ENCODE peak calls at places on chromosomes 4 and X, in five cellular contexts. J, E, T, M and K are unnamed samples.

GRCh38 chr4:185554243-185555126 is 19.2 kb upstream of the PDLIM3 start:
- DNase-seq in J (no peak), E (no peak), T (no peak), M (no peak), K (no peak)

GRCh38 chr4:2712261-2712842 is 43.8 kb downstream of the TNIP2 start:
- DNase-seq in J (no peak), E (peak), T (no peak), M (no peak), K (no peak)

GRCh38 chr4:2150076-2150475 is 90.9 kb downstream of the NAT8L start:
- DNase-seq in J (no peak), E (no peak), T (no peak), M (no peak), K (no peak)

GRCh38 chr4:109730294-109731051 is 603 bp upstream of the PLA2G12A start:
- DNase-seq in J (peak), E (peak), T (peak), M (peak), K (peak)

GRCh38 chrX:106144755-106145639 is 23.1 kb upstream of the PWWP3B start:
- DNase-seq in J (no peak), E (no peak), T (no peak), M (no peak), K (no peak)

GRCh38 chr4:74640111-74640903 is 154.0 kb downstream of the BTC start:
- DNase-seq in J (peak), E (no peak), T (no peak), M (no peak), K (no peak)

GRCh38 chrX:12814434-12814833 is 23.2 kb downstream of the PRPS2 start:
- DNase-seq in J (peak), E (peak), T (no peak), M (peak), K (no peak)

GRCh38 chr4:157791236-157791635 is 381.6 kb downstream of the GASK1B start:
- DNase-seq in J (no peak), E (no peak), T (no peak), M (no peak), K (no peak)

GRCh38 chr4:5883916-5884315 is 9.0 kb downstream of the CRMP1 start:
- DNase-seq in J (no peak), E (no peak), T (no peak), M (no peak), K (no peak)

GRCh38 chr4:53847935-53848334 is 216.5 kb downstream of the CHIC2 start:
- DNase-seq in J (no peak), E (no peak), T (no peak), M (peak), K (no peak)

GRCh38 chr4:56050584-56050983 is 101.8 kb downstream of the CEP135 start:
- DNase-seq in J (no peak), E (no peak), T (no peak), M (no peak), K (no peak)

GRCh38 chr4:6236816-6237390 is 32.7 kb upstream of the WFS1 start:
- DNase-seq in J (no peak), E (no peak), T (no peak), M (no peak), K (no peak)

GRCh38 chr4:54659213-54660144 is 1.7 kb downstream of the KIT start:
- DNase-seq in J (peak), E (peak), T (no peak), M (no peak), K (no peak)

GRCh38 chr4:15914291-15914690 is 24.2 kb downstream of the FGFBP1 start:
- DNase-seq in J (no peak), E (no peak), T (no peak), M (no peak), K (no peak)

GRCh38 chr4:87134122-87134521 is 86.3 kb downstream of the KLHL8 start:
- DNase-seq in J (no peak), E (no peak), T (no peak), M (no peak), K (no peak)

GRCh38 chr4:86927843-86928395 is 6.9 kb upstream of the AFF1 start:
- DNase-seq in J (peak), E (no peak), T (no peak), M (no peak), K (no peak)

GRCh38 chrX:19225906-19226305 is 103.6 kb upstream of the ADGRG2 start:
- DNase-seq in J (no peak), E (no peak), T (no peak), M (peak), K (no peak)

GRCh38 chrX:25048176-25048575 is 32.4 kb upstream of the ARX start:
- DNase-seq in J (no peak), E (no peak), T (no peak), M (no peak), K (no peak)

GRCh38 chrX:25049347-25049746 is 33.6 kb upstream of the ARX start:
- DNase-seq in J (no peak), E (no peak), T (no peak), M (no peak), K (no peak)

GRCh38 chrX:25052798-25053534 is 37.2 kb upstream of the ARX start:
- DNase-seq in J (no peak), E (peak), T (no peak), M (no peak), K (no peak)

DNA sequence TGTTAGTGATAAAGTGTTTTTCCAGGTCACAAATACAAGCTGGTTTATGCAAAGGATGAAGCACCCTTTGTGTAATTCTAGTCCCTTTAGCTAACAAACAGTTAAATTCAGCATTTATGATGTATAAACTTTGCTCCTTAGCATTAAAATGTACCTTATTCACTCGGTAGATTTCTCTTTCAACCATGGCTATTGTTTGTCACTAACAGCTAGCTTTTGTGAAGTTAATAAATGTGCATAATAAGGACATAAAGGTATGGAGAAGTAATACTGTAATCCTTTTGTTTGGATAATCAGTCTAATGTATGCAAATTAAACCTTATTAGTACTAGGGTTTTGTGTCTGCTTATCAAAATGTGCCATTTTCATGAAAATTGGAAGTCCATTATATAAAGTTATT is 34.2 kb upstream of the ARX start:
- DNase-seq in J (no peak), E (no peak), T (no peak), M (no peak), K (no peak)
- TF ChIP-seq CTCF in J (no peak), E (no peak), T (no peak), M (no peak), K (no peak)

GRCh38 chr4:37453004-37453360 is 208.4 kb downstream of the NWD2 start:
- DNase-seq in J (peak), E (peak), T (peak), M (peak), K (no peak)

GRCh38 chr4:37451646-37452045 is 207.1 kb downstream of the NWD2 start:
- DNase-seq in J (no peak), E (no peak), T (no peak), M (no peak), K (no peak)

GRCh38 chr4:37454263-37454800 is 209.8 kb downstream of the NWD2 start:
- DNase-seq in J (no peak), E (no peak), T (no peak), M (no peak), K (no peak)

GRCh38 chr4:37455301-37456062 is 210.9 kb downstream of the NWD2 start:
- DNase-seq in J (no peak), E (no peak), T (no peak), M (peak), K (no peak)

DNA sequence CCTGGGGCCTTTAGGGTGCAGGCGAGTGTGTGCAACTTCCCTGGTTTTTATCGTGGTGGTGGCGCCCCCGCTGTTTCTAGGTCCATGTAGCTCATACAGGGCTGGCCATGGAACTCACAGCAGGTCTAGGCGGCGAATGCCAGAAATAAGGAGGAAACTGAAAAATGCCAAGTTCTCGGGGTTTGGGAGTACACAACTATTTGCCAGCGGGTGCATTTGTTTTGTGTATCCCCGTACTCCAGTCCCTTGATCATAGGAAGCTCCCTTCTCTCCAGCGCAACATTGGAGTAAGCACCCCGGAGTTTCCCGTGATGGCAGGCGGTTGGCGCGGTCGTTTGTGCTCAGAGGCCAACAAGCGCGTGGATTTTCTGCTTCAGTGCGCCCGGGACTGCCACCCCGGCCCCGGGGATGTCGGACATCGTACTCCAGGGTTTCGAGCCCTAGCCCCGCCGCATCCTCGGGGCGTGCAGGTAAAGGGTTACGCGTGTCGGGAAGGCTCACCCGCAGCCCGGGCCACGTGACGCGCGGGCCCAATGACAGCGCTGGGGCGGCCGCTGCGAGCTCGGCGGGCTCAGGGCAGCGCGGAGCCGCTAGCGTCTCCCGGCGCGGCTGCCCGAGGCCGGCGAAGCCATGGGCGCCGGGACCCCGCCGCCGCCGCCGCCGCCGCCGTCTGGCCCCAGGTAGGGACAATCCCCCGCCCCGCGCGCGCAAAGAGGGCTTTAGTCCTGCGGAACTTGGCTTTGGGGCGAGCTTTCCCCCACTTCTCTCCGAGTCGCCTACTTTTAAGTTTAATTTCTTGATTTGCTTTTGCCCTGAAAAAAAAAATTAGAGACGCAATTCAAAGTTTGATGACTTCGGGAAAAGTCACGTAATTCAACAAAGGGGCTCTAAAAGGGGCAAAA is 209.1 kb downstream of the NWD2 start:
- DNase-seq in J (peak), E (peak), T (peak), M (peak), K (peak)
- TF ChIP-seq CTCF in J (no peak), E (no peak), T (no peak), M (no peak), K (no peak)

GRCh38 chrX:131752493-131753198 is 208.8 kb downstream of the OR13H1 start:
- DNase-seq in J (no peak), E (no peak), T (no peak), M (no peak), K (no peak)

GRCh38 chrX:131746491-131746968 is 202.7 kb downstream of the OR13H1 start:
- DNase-seq in J (no peak), E (no peak), T (no peak), M (no peak), K (no peak)

GRCh38 chrX:131745942-131746489 is 202.1 kb downstream of the OR13H1 start:
- DNase-seq in J (no peak), E (no peak), T (no peak), M (no peak), K (no peak)

DNA sequence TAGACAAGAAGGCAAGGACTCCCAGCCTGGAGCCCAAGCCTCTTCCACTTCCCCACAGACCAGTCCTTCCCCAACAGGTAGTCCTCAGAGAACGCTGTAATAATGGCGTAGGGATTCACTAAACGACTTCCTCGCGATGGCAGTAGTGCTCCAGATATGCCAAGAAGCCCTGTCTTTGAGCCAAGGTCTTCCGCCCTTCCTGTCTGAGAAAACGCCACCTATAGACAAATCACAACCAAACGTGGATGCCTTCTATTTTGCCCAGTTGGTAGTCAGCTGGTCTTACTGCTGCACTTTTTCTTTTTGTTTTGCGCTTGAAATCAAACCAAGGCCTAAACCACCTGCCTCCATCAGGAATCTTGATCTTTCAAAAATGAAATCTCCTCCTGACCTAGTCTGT is 203.3 kb downstream of the OR13H1 start:
- DNase-seq in J (no peak), E (no peak), T (no peak), M (no peak), K (no peak)
- TF ChIP-seq CTCF in J (no peak), E (no peak), T (no peak), M (no peak), K (no peak)

GRCh38 chrX:153413731-153414130 is 2.5 kb downstream of the ZFP92 start:
- DNase-seq in J (no peak), E (no peak), T (no peak), M (no peak), K (no peak)

GRCh38 chrX:153414838-153415552 is 3.7 kb downstream of the ZFP92 start:
- DNase-seq in J (no peak), E (no peak), T (no peak), M (no peak), K (no peak)

GRCh38 chrX:153411255-153411987 is at the start of gene ZFP92:
- DNase-seq in J (peak), E (no peak), T (no peak), M (peak), K (no peak)

GRCh38 chrX:153411988-153412574 is 809 bp downstream of the ZFP92 start:
- DNase-seq in J (no peak), E (no peak), T (no peak), M (no peak), K (no peak)

DNA sequence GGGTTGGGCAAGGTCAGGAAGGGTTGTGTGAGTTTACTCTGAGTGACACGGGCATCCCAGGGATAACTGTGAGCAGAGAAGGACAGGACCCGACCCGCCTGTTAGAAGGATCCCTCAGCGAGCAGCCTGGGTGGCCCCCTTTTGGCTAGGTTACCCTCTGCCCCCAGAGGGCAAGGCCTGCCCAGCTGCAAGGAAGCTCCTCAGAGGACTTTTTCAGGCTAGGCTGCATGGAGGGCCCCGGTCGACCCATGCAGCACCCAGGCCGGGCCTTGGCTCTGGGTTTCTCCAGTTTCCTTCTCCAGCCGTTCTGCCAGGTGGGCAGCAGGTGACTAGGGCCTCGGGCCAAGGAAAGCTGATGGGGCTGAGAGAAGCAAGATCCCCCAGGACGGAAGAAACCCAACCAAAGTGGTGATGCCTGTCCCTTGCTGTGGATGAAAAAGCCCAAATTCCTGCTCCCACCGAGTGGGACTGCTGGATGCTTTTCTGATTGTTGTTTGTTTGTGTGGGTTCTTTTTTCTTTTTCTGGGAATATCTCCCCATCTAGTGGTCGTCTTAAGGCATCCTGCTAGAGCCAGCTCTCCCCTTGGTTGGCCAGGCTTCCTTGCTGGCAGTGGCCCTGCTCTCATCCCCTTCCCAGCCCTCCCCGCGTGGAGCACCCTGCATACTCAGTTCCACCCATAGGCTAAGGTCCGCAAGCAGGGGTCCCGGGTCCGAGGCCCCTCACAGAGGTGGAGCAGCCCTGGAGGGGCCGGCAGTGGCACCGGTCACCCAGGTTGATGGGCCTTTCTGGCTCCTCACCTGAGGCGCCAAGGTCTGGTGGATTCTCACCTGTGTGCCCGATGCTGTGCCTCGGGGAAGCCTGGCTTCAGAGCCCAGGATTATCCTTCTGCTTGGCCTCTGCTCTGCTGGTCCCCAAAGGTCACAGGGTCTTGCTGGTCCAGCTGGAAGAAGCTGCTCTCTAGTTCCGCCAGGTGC is 1.8 kb downstream of the ZFP92 start:
- DNase-seq in J (no peak), E (no peak), T (no peak), M (no peak), K (no peak)
- TF ChIP-seq CTCF in J (no peak), E (no peak), T (no peak), M (no peak), K (peak)

GRCh38 chr4:173231916-173232315 is 63.3 kb downstream of the GALNT7 start:
- DNase-seq in J (peak), E (no peak), T (no peak), M (no peak), K (no peak)
- TF ChIP-seq CTCF in J (peak), E (no peak), T (no peak), M (no peak), K (peak)

DNA sequence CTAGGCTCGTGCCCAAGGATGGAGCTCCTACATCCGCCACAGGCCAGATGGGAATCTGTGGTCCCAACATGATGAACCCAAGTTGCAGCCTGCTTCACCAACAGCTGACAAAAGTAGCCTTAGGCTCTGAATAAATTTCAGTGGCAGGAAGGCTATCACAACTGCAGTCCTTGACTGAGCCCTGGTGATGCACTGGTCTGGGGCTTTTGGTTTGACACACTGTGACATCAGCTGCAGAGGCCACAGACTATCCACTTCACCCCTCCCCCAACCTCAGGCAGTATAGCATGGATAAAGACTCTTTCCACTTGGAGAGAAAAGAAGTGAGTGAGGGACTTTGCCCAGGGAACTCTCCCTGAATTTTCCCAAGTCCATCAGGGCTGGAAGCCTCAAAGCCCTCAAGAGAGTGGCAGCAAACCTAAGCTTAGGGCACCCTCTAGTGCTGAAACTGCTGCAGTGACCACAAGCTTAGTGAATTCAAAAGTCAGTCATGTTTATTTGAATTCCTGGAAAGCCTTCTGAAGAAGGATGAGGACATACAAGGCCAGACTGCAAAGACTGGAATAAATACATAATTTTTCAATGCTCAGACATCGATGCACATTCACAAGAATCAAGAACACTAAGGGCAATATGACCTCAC is 135.0 kb upstream of the TENT5D start:
- DNase-seq in J (no peak), E (peak), T (no peak), M (peak), K (no peak)
- TF ChIP-seq CTCF in J (no peak), E (no peak), T (peak), M (no peak), K (peak)

DNA sequence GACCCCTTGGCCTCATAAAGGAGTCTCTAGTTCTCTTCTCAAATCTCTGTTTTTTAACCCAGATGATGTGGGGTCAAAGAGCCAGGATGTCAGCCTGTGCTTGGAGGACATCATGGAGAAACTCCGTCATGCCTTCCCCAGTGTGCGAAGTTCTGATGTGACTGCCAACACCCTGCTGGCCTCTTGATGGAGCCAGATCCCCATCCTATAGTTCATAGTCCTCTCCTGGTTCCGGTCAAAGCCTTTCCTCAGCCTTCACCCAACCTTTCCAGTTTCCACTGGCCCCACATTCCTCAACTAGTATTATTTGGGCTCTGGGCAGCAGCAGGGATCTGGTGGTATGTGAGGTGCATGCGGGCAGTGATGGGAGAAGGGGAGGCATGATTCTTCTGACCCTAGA is 30.7 kb downstream of the TAF7L start:
- DNase-seq in J (peak), E (peak), T (no peak), M (peak), K (no peak)
- TF ChIP-seq CTCF in J (peak), E (no peak), T (peak), M (no peak), K (no peak)

DNA sequence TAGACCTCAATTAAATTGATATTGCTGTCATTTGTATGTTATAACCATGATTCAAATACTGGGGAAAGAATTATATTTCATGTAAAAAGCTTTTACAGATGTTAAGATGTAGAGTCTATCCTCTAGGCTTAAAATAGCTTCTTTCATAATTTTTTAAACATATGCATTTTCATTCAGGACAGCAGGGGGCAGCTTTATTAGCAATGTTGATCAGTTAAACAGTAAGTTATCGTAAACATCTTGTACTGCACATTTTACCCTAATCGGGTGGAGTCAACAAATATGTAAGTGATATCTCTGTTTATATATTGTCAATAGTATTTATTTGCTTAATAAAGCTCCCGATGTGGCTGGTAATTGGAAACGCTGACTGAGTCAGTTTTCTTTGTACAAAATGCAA is 142.5 kb upstream of the MED14 start:
- DNase-seq in J (peak), E (no peak), T (no peak), M (peak), K (no peak)
- TF ChIP-seq CTCF in J (peak), E (no peak), T (peak), M (no peak), K (peak)

GRCh38 chr4:120454788-120455187 is 388.1 kb upstream of the MAD2L1 start:
- DNase-seq in J (no peak), E (no peak), T (no peak), M (no peak), K (no peak)
- TF ChIP-seq CTCF in J (no peak), E (no peak), T (no peak), M (no peak), K (no peak)